ENCODE peak calls at places on chromosome 3, in four cellular contexts. One of them, this sample, is unnamed. For H3K4me1 and H3K9me3, the result is how much of the 10 kb centered on the place peaks cover.

GRCh38 chr3:14460342-14461005 is 58.1 kb downstream of the SLC6A6 start:
- DNase-seq in adrenal gland: peak
- DNase-seq in IMR-90: peak
- DNase-seq in fibroblast of lung: peak
- DNase-seq in this sample: peak

GRCh38 chr3:72523409-72524172 is 324.7 kb downstream of the SHQ1 start:
- DNase-seq in adrenal gland: peak
- DNase-seq in IMR-90: no peak
- DNase-seq in fibroblast of lung: no peak
- DNase-seq in this sample: peak

GRCh38 chr3:72004749-72005292 is 219.9 kb upstream of the PROK2 start:
- DNase-seq in adrenal gland: no peak
- DNase-seq in IMR-90: peak
- DNase-seq in fibroblast of lung: peak
- DNase-seq in this sample: no peak

GRCh38 chr3:45693941-45694521 is 4.8 kb downstream of the SACM1L start:
- DNase-seq in adrenal gland: no peak
- DNase-seq in IMR-90: no peak
- DNase-seq in fibroblast of lung: peak
- DNase-seq in this sample: no peak

GRCh38 chr3:40877651-40878463 is 321.4 kb upstream of the CTNNB1 start:
- DNase-seq in adrenal gland: peak
- DNase-seq in IMR-90: no peak
- DNase-seq in fibroblast of lung: peak
- DNase-seq in this sample: peak

GRCh38 chr3:112531358-112531781 is 30.4 kb downstream of the ATG3 start:
- DNase-seq in adrenal gland: no peak
- DNase-seq in IMR-90: peak
- DNase-seq in fibroblast of lung: peak
- DNase-seq in this sample: no peak

GRCh38 chr3:149647285-149647684 is 10.5 kb downstream of the WWTR1 start:
- DNase-seq in adrenal gland: no peak
- DNase-seq in IMR-90: no peak
- DNase-seq in fibroblast of lung: no peak
- DNase-seq in this sample: no peak

GRCh38 chr3:57556459-57557087 is 499 bp downstream of the PDE12 start:
- DNase-seq in adrenal gland: no peak
- DNase-seq in IMR-90: no peak
- DNase-seq in fibroblast of lung: peak
- DNase-seq in this sample: no peak

GRCh38 chr3:187403768-187404270 is 35.6 kb downstream of the RTP4 start:
- DNase-seq in adrenal gland: peak
- DNase-seq in IMR-90: peak
- DNase-seq in fibroblast of lung: peak
- DNase-seq in this sample: peak

GRCh38 chr3:99638244-99638948 is at the start of gene COL8A1:
- DNase-seq in adrenal gland: peak
- DNase-seq in IMR-90: peak
- DNase-seq in fibroblast of lung: peak
- DNase-seq in this sample: peak

GRCh38 chr3:42095540-42095939 is 4.4 kb downstream of the TRAK1 start:
- DNase-seq in adrenal gland: no peak
- DNase-seq in IMR-90: no peak
- DNase-seq in fibroblast of lung: no peak
- DNase-seq in this sample: no peak
- H3K4me1 ChIP-seq in adrenal gland: under half
- H3K4me1 ChIP-seq in IMR-90: under half
- H3K4me1 ChIP-seq in fibroblast of lung: under half
- H3K4me1 ChIP-seq in this sample: under half

GRCh38 chr3:127325630-127325961 is 37.8 kb upstream of the PRR20G start:
- DNase-seq in adrenal gland: no peak
- DNase-seq in IMR-90: no peak
- DNase-seq in fibroblast of lung: peak
- DNase-seq in this sample: no peak

GRCh38 chr3:127326341-127326740 is 38.5 kb upstream of the PRR20G start:
- DNase-seq in adrenal gland: no peak
- DNase-seq in IMR-90: no peak
- DNase-seq in fibroblast of lung: no peak
- DNase-seq in this sample: no peak

GRCh38 chr3:127329647-127330285 is 41.9 kb upstream of the PRR20G start:
- DNase-seq in adrenal gland: no peak
- DNase-seq in IMR-90: no peak
- DNase-seq in fibroblast of lung: no peak
- DNase-seq in this sample: no peak

GRCh38 chr3:127328391-127328790 is 40.5 kb upstream of the PRR20G start:
- DNase-seq in adrenal gland: no peak
- DNase-seq in IMR-90: no peak
- DNase-seq in fibroblast of lung: no peak
- DNase-seq in this sample: no peak

GRCh38 chr3:127330385-127330784 is 42.5 kb upstream of the PRR20G start:
- DNase-seq in adrenal gland: no peak
- DNase-seq in IMR-90: no peak
- DNase-seq in fibroblast of lung: no peak
- DNase-seq in this sample: no peak
- H3K9me3 ChIP-seq in adrenal gland: under half
- H3K9me3 ChIP-seq in IMR-90: under half
- H3K9me3 ChIP-seq in fibroblast of lung: under half
- H3K9me3 ChIP-seq in this sample: under half

GRCh38 chr3:123099331-123100191 is 32.7 kb downstream of the PDIA5 start:
- DNase-seq in adrenal gland: no peak
- DNase-seq in IMR-90: no peak
- DNase-seq in fibroblast of lung: no peak
- DNase-seq in this sample: no peak
- H3K4me1 ChIP-seq in adrenal gland: under half
- H3K4me1 ChIP-seq in IMR-90: under half
- H3K4me1 ChIP-seq in fibroblast of lung: under half
- H3K4me1 ChIP-seq in this sample: under half

GRCh38 chr3:44499149-44499898 is 21.9 kb upstream of the ZNF445 start:
- DNase-seq in adrenal gland: no peak
- DNase-seq in IMR-90: no peak
- DNase-seq in fibroblast of lung: no peak
- DNase-seq in this sample: no peak

GRCh38 chr3:44506556-44506955 is 29.1 kb upstream of the ZNF445 start:
- DNase-seq in adrenal gland: no peak
- DNase-seq in IMR-90: no peak
- DNase-seq in fibroblast of lung: no peak
- DNase-seq in this sample: no peak

GRCh38 chr3:44506961-44507360 is 29.5 kb upstream of the ZNF445 start:
- DNase-seq in adrenal gland: no peak
- DNase-seq in IMR-90: no peak
- DNase-seq in fibroblast of lung: no peak
- DNase-seq in this sample: no peak

GRCh38 chr3:44504566-44504965 is 27.1 kb upstream of the ZNF445 start:
- DNase-seq in adrenal gland: no peak
- DNase-seq in IMR-90: no peak
- DNase-seq in fibroblast of lung: no peak
- DNase-seq in this sample: no peak

GRCh38 chr3:44501971-44502370 is 24.5 kb upstream of the ZNF445 start:
- DNase-seq in adrenal gland: no peak
- DNase-seq in IMR-90: peak
- DNase-seq in fibroblast of lung: peak
- DNase-seq in this sample: no peak
- H3K9me3 ChIP-seq in adrenal gland: under half
- H3K9me3 ChIP-seq in IMR-90: under half
- H3K9me3 ChIP-seq in fibroblast of lung: under half
- H3K9me3 ChIP-seq in this sample: under half

GRCh38 chr3:152436707-152437615 is 168.2 kb downstream of the MBNL1 start:
- DNase-seq in adrenal gland: no peak
- DNase-seq in IMR-90: no peak
- DNase-seq in fibroblast of lung: no peak
- DNase-seq in this sample: no peak
- H3K4me1 ChIP-seq in adrenal gland: under half
- H3K4me1 ChIP-seq in IMR-90: under half
- H3K4me1 ChIP-seq in fibroblast of lung: under half
- H3K4me1 ChIP-seq in this sample: under half

DNA sequence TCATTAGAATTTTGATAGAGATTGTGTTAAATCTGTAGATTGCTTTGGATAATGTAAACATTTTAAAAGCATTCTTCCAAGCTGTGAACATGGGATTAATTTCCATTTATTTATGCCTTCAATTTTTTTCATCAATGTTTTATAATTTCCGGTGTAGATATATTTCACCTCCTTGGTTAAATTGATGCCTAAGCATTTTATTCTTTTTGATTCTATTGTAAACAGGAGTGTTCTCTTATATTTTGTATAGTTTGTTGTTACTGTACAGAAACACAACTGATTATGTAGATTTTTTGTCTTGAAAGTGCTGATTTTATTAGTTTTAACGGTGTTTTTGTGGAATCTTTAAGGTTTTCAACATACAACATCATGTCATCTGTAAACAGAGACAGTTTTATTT is 355.0 kb downstream of the EDEM1 start:
- DNase-seq in adrenal gland: no peak
- DNase-seq in IMR-90: no peak
- DNase-seq in fibroblast of lung: no peak
- DNase-seq in this sample: no peak
- H3K9me3 ChIP-seq in adrenal gland: under half
- H3K9me3 ChIP-seq in IMR-90: under half
- H3K9me3 ChIP-seq in fibroblast of lung: under half
- H3K9me3 ChIP-seq in this sample: under half